ENCODE peak calls at places on chromosomes 3 and 15, in five cellular contexts. I, R, U, N and A are unnamed samples.

GRCh38 chr15:37111427-37111717 is 11.0 kb upstream of the MEIS2 start:
- DNase-seq in U (no peak), I (no peak), R (no peak), N (no peak), A (no peak)

GRCh38 chr3:159830523-159831151 is 158.0 kb upstream of the IL12A start:
- DNase-seq in U (no peak), N (peak; percentile 56), R (no peak), I (no peak), A (no peak)

GRCh38 chr15:38474155-38474757 is 20.3 kb downstream of the FAM98B start:
- DNase-seq in R (no peak), I (no peak), N (peak; percentile 79), U (peak; percentile 16), A (no peak)

GRCh38 chr3:55491296-55491816 is 4.2 kb upstream of the WNT5A start:
- DNase-seq in U (no peak), I (no peak), N (peak; percentile 85), R (no peak), A (no peak)

GRCh38 chr3:10783360-10784346 is 32.4 kb upstream of the SLC6A11 start:
- DNase-seq in I (no peak), R (peak; percentile 38), U (peak; percentile 40), N (peak; percentile 48), A (no peak)

GRCh38 chr15:64561997-64562396 is 101.6 kb downstream of the ZNF609 start:
- DNase-seq in R (no peak), U (no peak), N (no peak), I (no peak), A (no peak)

GRCh38 chr3:82685761-82686160 is 924.3 kb upstream of the GBE1 start:
- DNase-seq in I (no peak), R (no peak), U (no peak), N (no peak), A (no peak)

GRCh38 chr15:83694538-83694937 is 40.6 kb downstream of the ADAMTSL3 start:
- DNase-seq in U (no peak), I (no peak), R (no peak), N (no peak), A (no peak)

GRCh38 chr15:40759961-40760360 is 3.9 kb upstream of the GCHFR start:
- DNase-seq in I (no peak), N (no peak), R (no peak), U (no peak), A (no peak)

GRCh38 chr3:53161345-53161819 is 373 bp downstream of the PRKCD start:
- DNase-seq in U (peak; percentile 26), N (peak; percentile 3), R (peak; percentile 24), I (peak; percentile 51), A (no peak)

GRCh38 chr15:89496155-89497098 is at the start of gene RHCG:
- DNase-seq in U (peak; percentile 80), N (peak; percentile 58), R (peak; percentile 84), I (no peak), A (no peak)

GRCh38 chr3:180820400-180820799 is 92.1 kb upstream of the FXR1 start:
- DNase-seq in R (no peak), I (no peak), N (no peak), U (no peak), A (no peak)

GRCh38 chr3:49428697-49429100 is 425 bp downstream of the NICN1 start:
- DNase-seq in I (no peak), R (no peak), U (peak; percentile 46), N (no peak), A (no peak)

GRCh38 chr3:105356988-105357387 is 9.7 kb upstream of the ALCAM start:
- DNase-seq in I (no peak), R (no peak), U (no peak), N (no peak), A (no peak)

GRCh38 chr3:111070772-111071256 is 802 bp upstream of the NECTIN3 start:
- DNase-seq in N (no peak), R (no peak), U (peak; percentile 46), I (no peak), A (peak; percentile 92)

GRCh38 chr3:41673643-41674042 is 288.3 kb downstream of the ULK4 start:
- DNase-seq in R (no peak), I (no peak), U (no peak), N (no peak), A (no peak)

GRCh38 chr15:53693729-53694533 is 65.5 kb downstream of the WDR72 start:
- DNase-seq in R (no peak), N (no peak), I (no peak), U (no peak), A (no peak)

GRCh38 chr3:192336286-192336685 is 391.1 kb downstream of the FGF12 start:
- DNase-seq in U (no peak), R (no peak), N (no peak), I (no peak), A (no peak)
- TF ChIP-seq CTCF in U (no peak), R (no peak), N (no peak), I (no peak), A (peak; percentile 39)

GRCh38 chr15:90686435-90687218 is 30.5 kb upstream of the BLM start:
- DNase-seq in U (no peak), N (no peak), R (no peak), I (no peak), A (no peak)

GRCh38 chr15:90690585-90690984 is 26.6 kb upstream of the BLM start:
- DNase-seq in U (no peak), R (no peak), N (peak; percentile 47), I (no peak), A (no peak)

GRCh38 chr15:90691982-90692773 is 25.0 kb upstream of the BLM start:
- DNase-seq in N (no peak), I (no peak), R (no peak), U (no peak), A (no peak)

GRCh38 chr15:90694987-90695386 is 22.2 kb upstream of the BLM start:
- DNase-seq in N (no peak), U (no peak), R (no peak), I (no peak), A (no peak)

GRCh38 chr15:90691369-90691768 is 25.8 kb upstream of the BLM start:
- DNase-seq in R (no peak), N (no peak), I (no peak), U (no peak), A (no peak)
- TF ChIP-seq CTCF in R (no peak), N (peak; percentile 11), I (no peak), U (no peak), A (no peak)

GRCh38 chr3:125054436-125055164 is 1.2 kb downstream of the HEG1 start:
- DNase-seq in N (peak; percentile 76), U (peak; percentile 49), I (peak; percentile 45), R (no peak), A (no peak)
- TF ChIP-seq CTCF in N (no peak), U (no peak), I (no peak), R (no peak), A (peak; percentile 70)

GRCh38 chr3:7504886-7505775 is 644.2 kb downstream of the GRM7 start:
- DNase-seq in R (no peak), U (peak; percentile 22), N (peak; percentile 96), I (no peak), A (no peak)
- TF ChIP-seq CTCF in R (no peak), U (no peak), N (peak; percentile 17), I (no peak), A (peak; percentile 62)

DNA sequence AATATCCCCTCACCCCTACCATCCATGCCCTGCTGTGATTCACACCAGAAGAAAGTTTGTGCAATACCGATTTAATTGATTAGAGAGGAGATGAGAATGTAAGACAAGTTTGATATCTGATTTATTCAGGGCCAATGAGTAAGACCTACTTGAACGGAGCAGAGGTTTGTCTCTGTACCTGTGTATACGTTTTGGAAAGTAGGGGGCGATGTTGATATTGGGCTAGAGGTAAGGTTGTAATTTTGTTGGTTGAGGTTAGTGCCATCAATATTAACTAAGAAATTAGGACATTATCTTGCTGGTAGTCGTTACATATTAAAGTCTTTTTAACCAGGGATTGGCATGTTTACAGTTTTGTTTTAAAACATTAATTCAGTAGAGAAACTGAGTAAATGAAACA is 20.5 kb downstream of the EAF2 start:
- DNase-seq in U (no peak), R (no peak), N (peak; percentile 6), I (no peak), A (no peak)
- TF ChIP-seq CTCF in U (peak; percentile 29), R (peak; percentile 17), N (peak; percentile 13), I (no peak), A (peak; percentile 35)

DNA sequence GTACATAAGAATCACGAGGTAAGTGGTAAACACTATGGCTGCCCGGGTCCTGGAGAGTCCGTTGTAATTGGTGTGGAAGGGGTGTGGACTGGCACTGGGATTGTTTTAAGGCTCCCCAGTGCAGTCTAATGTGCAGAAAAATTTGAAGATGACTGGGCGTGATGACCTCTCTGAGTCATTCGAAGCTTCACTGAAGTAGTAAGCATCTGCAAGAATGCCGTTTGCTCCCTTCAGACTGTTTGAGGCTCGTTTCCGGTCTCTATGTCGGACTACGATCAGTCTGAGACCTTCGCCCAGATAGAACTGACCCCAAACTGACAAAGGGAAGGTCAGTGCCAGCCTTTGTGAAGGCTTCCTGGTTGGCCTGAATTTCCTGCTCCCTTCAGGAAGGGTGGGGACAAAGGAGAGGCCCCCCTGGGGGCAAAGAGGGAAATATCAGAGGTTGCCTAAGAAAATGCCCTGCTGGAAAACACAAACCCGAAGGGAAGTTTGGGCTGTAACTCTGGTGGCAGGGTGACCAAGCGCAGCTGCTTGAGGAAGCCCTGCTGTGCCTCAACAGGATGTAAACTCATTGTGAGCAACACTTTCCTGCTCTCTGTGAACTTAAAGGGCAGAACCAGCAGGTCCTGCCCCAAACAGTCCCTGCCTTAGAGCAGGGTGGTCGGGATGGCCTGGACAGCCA is 34.6 kb downstream of the BTD start:
- DNase-seq in N (peak; percentile 97), I (peak; percentile 28), R (no peak), U (peak; percentile 58), A (no peak)
- TF ChIP-seq CTCF in N (no peak), I (no peak), R (no peak), U (no peak), A (peak; percentile 25)

DNA sequence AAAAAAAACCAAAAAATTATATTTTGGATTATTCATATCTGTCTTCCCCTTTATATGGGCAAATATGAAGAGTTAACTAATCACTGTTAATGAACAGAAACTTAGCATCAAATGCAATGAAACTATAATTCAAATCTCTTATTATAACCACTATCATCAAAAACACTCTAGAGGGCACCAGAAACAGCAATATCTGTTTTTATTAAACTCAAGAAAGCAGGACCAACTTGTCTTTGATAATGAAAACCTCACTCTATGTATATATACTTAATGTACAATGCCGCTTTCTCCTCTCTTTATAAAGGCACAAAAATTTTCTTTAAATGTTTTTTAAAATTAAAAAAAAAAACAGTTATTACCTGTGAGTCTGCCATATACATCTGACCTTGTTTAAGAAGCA is 92.7 kb downstream of the UACA start:
- DNase-seq in R (no peak), U (no peak), I (no peak), N (peak; percentile 36), A (no peak)
- TF ChIP-seq CTCF in R (no peak), U (peak; percentile 64), I (no peak), N (no peak), A (peak; percentile 75)

GRCh38 chr3:61877359-61877770 is 316.0 kb downstream of the PTPRG start:
- DNase-seq in R (no peak), I (no peak), N (peak; percentile 26), U (peak; percentile 3), A (no peak)
- TF ChIP-seq CTCF in R (no peak), I (no peak), N (peak; percentile 24), U (no peak), A (peak; percentile 42)